ENCODE peak calls at places on chromosomes 16 and 17, in nine cellular contexts. One of them, this sample, is unnamed.

GRCh38 chr16:54286330-54287017 is at the start of gene IRX3:
- DNase-seq in K562: no peak
- DNase-seq in HTR-8/SVneo: peak
- DNase-seq in progenitor cell of endocrine pancreas: peak
- DNase-seq in A549: peak
- DNase-seq in GM03348: peak
- DNase-seq in GM06990: no peak
- DNase-seq in esophagus squamous epithelium: no peak
- DNase-seq in H1: peak
- DNase-seq in this sample: peak

GRCh38 chr16:77298638-77299360 is 99.6 kb downstream of the SYCE1L start:
- DNase-seq in HTR-8/SVneo: peak
- DNase-seq in H1: no peak
- DNase-seq in GM03348: peak
- DNase-seq in progenitor cell of endocrine pancreas: no peak
- DNase-seq in esophagus squamous epithelium: no peak
- DNase-seq in A549: peak
- DNase-seq in GM06990: no peak
- DNase-seq in K562: no peak
- DNase-seq in this sample: no peak

GRCh38 chr16:54281535-54282201 is 4.9 kb downstream of the IRX3 start:
- DNase-seq in GM06990: no peak
- DNase-seq in HTR-8/SVneo: no peak
- DNase-seq in GM03348: no peak
- DNase-seq in H1: no peak
- DNase-seq in progenitor cell of endocrine pancreas: peak
- DNase-seq in A549: no peak
- DNase-seq in K562: no peak
- DNase-seq in esophagus squamous epithelium: no peak
- DNase-seq in this sample: no peak

GRCh38 chr17:61770043-61770442 is 93.3 kb downstream of the BRIP1 start:
- DNase-seq in progenitor cell of endocrine pancreas: no peak
- DNase-seq in A549: no peak
- DNase-seq in GM03348: no peak
- DNase-seq in GM06990: no peak
- DNase-seq in esophagus squamous epithelium: no peak
- DNase-seq in H1: no peak
- DNase-seq in K562: no peak
- DNase-seq in HTR-8/SVneo: peak
- DNase-seq in this sample: no peak

GRCh38 chr16:28317040-28317880 is 24.9 kb downstream of the SBK1 start:
- DNase-seq in esophagus squamous epithelium: no peak
- DNase-seq in progenitor cell of endocrine pancreas: peak
- DNase-seq in GM03348: peak
- DNase-seq in HTR-8/SVneo: peak
- DNase-seq in K562: peak
- DNase-seq in H1: no peak
- DNase-seq in GM06990: no peak
- DNase-seq in A549: peak
- DNase-seq in this sample: peak

GRCh38 chr16:58658796-58659211 is 25.8 kb downstream of the SLC38A7 start:
- DNase-seq in GM03348: no peak
- DNase-seq in A549: no peak
- DNase-seq in GM06990: no peak
- DNase-seq in H1: no peak
- DNase-seq in HTR-8/SVneo: no peak
- DNase-seq in esophagus squamous epithelium: no peak
- DNase-seq in K562: peak
- DNase-seq in progenitor cell of endocrine pancreas: no peak
- DNase-seq in this sample: no peak

GRCh38 chr17:33750943-33751701 is 458.0 kb upstream of the ASIC2 start:
- DNase-seq in H1: peak
- DNase-seq in A549: peak
- DNase-seq in GM03348: peak
- DNase-seq in HTR-8/SVneo: peak
- DNase-seq in GM06990: peak
- DNase-seq in progenitor cell of endocrine pancreas: peak
- DNase-seq in K562: peak
- DNase-seq in esophagus squamous epithelium: no peak
- DNase-seq in this sample: peak

GRCh38 chr17:11366451-11366850 is 125.4 kb downstream of the SHISA6 start:
- DNase-seq in GM03348: no peak
- DNase-seq in GM06990: no peak
- DNase-seq in H1: no peak
- DNase-seq in HTR-8/SVneo: no peak
- DNase-seq in A549: no peak
- DNase-seq in K562: no peak
- DNase-seq in progenitor cell of endocrine pancreas: no peak
- DNase-seq in esophagus squamous epithelium: no peak
- DNase-seq in this sample: no peak

GRCh38 chr17:58811301-58811700 is 55.6 kb downstream of the PPM1E start:
- DNase-seq in progenitor cell of endocrine pancreas: no peak
- DNase-seq in GM06990: no peak
- DNase-seq in K562: no peak
- DNase-seq in HTR-8/SVneo: no peak
- DNase-seq in esophagus squamous epithelium: no peak
- DNase-seq in GM03348: no peak
- DNase-seq in A549: no peak
- DNase-seq in H1: no peak
- DNase-seq in this sample: no peak

GRCh38 chr16:49463529-49463928 is 89.9 kb downstream of the C16orf78 start:
- DNase-seq in HTR-8/SVneo: no peak
- DNase-seq in H1: no peak
- DNase-seq in GM03348: no peak
- DNase-seq in GM06990: peak
- DNase-seq in K562: no peak
- DNase-seq in progenitor cell of endocrine pancreas: no peak
- DNase-seq in A549: no peak
- DNase-seq in esophagus squamous epithelium: no peak
- DNase-seq in this sample: no peak

GRCh38 chr16:47018223-47018891 is 44.9 kb upstream of the DNAJA2 start:
- DNase-seq in HTR-8/SVneo: peak
- DNase-seq in GM06990: peak
- DNase-seq in progenitor cell of endocrine pancreas: peak
- DNase-seq in GM03348: no peak
- DNase-seq in H1: no peak
- DNase-seq in A549: peak
- DNase-seq in K562: peak
- DNase-seq in esophagus squamous epithelium: no peak
- DNase-seq in this sample: peak

GRCh38 chr17:58153046-58153445 is 4.9 kb downstream of the OR4D1 start:
- DNase-seq in K562: no peak
- DNase-seq in GM06990: no peak
- DNase-seq in esophagus squamous epithelium: no peak
- DNase-seq in progenitor cell of endocrine pancreas: no peak
- DNase-seq in H1: no peak
- DNase-seq in GM03348: no peak
- DNase-seq in HTR-8/SVneo: no peak
- DNase-seq in A549: no peak
- DNase-seq in this sample: no peak

GRCh38 chr17:3988297-3989120 is 24.3 kb upstream of the ATP2A3 start:
- DNase-seq in H1: no peak
- DNase-seq in HTR-8/SVneo: no peak
- DNase-seq in GM06990: no peak
- DNase-seq in A549: no peak
- DNase-seq in esophagus squamous epithelium: no peak
- DNase-seq in K562: no peak
- DNase-seq in progenitor cell of endocrine pancreas: no peak
- DNase-seq in GM03348: no peak
- DNase-seq in this sample: no peak

GRCh38 chr17:81918762-81919545 is 978 bp upstream of the SIRT7 start:
- DNase-seq in progenitor cell of endocrine pancreas: no peak
- DNase-seq in HTR-8/SVneo: no peak
- DNase-seq in GM03348: no peak
- DNase-seq in esophagus squamous epithelium: no peak
- DNase-seq in A549: no peak
- DNase-seq in GM06990: no peak
- DNase-seq in H1: no peak
- DNase-seq in K562: peak
- DNase-seq in this sample: no peak

GRCh38 chr16:55508941-55509920 is at the start of gene LPCAT2:
- DNase-seq in GM06990: peak
- DNase-seq in H1: peak
- DNase-seq in HTR-8/SVneo: peak
- DNase-seq in esophagus squamous epithelium: no peak
- DNase-seq in K562: peak
- DNase-seq in A549: peak
- DNase-seq in GM03348: peak
- DNase-seq in progenitor cell of endocrine pancreas: peak
- DNase-seq in this sample: peak

GRCh38 chr16:58249388-58249779 is 45.4 kb downstream of the PRSS54 start:
- DNase-seq in esophagus squamous epithelium: no peak
- DNase-seq in progenitor cell of endocrine pancreas: no peak
- DNase-seq in GM06990: no peak
- DNase-seq in A549: no peak
- DNase-seq in H1: no peak
- DNase-seq in GM03348: peak
- DNase-seq in K562: no peak
- DNase-seq in HTR-8/SVneo: no peak
- DNase-seq in this sample: no peak

GRCh38 chr17:62793919-62794665 is 14.0 kb downstream of the MARCHF10 start:
- DNase-seq in HTR-8/SVneo: no peak
- DNase-seq in H1: no peak
- DNase-seq in esophagus squamous epithelium: no peak
- DNase-seq in progenitor cell of endocrine pancreas: no peak
- DNase-seq in GM03348: no peak
- DNase-seq in GM06990: no peak
- DNase-seq in A549: no peak
- DNase-seq in K562: no peak
- DNase-seq in this sample: no peak

GRCh38 chr16:22055881-22056280 is 36.5 kb upstream of the VWA3A start:
- DNase-seq in H1: no peak
- DNase-seq in esophagus squamous epithelium: no peak
- DNase-seq in K562: peak
- DNase-seq in GM03348: no peak
- DNase-seq in GM06990: no peak
- DNase-seq in A549: no peak
- DNase-seq in HTR-8/SVneo: no peak
- DNase-seq in progenitor cell of endocrine pancreas: no peak
- DNase-seq in this sample: peak

GRCh38 chr16:85528528-85529387 is 84.4 kb upstream of the GSE1 start:
- DNase-seq in K562: peak
- DNase-seq in GM06990: peak
- DNase-seq in progenitor cell of endocrine pancreas: no peak
- DNase-seq in esophagus squamous epithelium: no peak
- DNase-seq in HTR-8/SVneo: no peak
- DNase-seq in A549: peak
- DNase-seq in H1: no peak
- DNase-seq in GM03348: peak
- DNase-seq in this sample: peak

GRCh38 chr16:9489823-9490467 is 398.5 kb downstream of the HAPSTR1 start:
- DNase-seq in esophagus squamous epithelium: no peak
- DNase-seq in GM06990: no peak
- DNase-seq in K562: no peak
- DNase-seq in HTR-8/SVneo: no peak
- DNase-seq in A549: peak
- DNase-seq in GM03348: no peak
- DNase-seq in progenitor cell of endocrine pancreas: no peak
- DNase-seq in H1: no peak
- DNase-seq in this sample: no peak

GRCh38 chr17:44969144-44969780 is 1.2 kb upstream of the C1QL1 start:
- DNase-seq in progenitor cell of endocrine pancreas: no peak
- DNase-seq in K562: no peak
- DNase-seq in H1: no peak
- DNase-seq in esophagus squamous epithelium: no peak
- DNase-seq in A549: no peak
- DNase-seq in HTR-8/SVneo: no peak
- DNase-seq in GM03348: no peak
- DNase-seq in GM06990: no peak
- DNase-seq in this sample: no peak

GRCh38 chr17:29107933-29108805 is 65.2 kb downstream of the PIPOX start:
- DNase-seq in GM06990: no peak
- DNase-seq in progenitor cell of endocrine pancreas: no peak
- DNase-seq in esophagus squamous epithelium: no peak
- DNase-seq in H1: no peak
- DNase-seq in HTR-8/SVneo: no peak
- DNase-seq in GM03348: no peak
- DNase-seq in K562: no peak
- DNase-seq in A549: peak
- DNase-seq in this sample: no peak

GRCh38 chr17:7644768-7645167 is 6.0 kb upstream of the ATP1B2 start:
- DNase-seq in A549: no peak
- DNase-seq in progenitor cell of endocrine pancreas: no peak
- DNase-seq in GM06990: no peak
- DNase-seq in H1: no peak
- DNase-seq in HTR-8/SVneo: no peak
- DNase-seq in esophagus squamous epithelium: no peak
- DNase-seq in GM03348: no peak
- DNase-seq in K562: no peak
- DNase-seq in this sample: no peak

GRCh38 chr16:30902070-30902972 is 5.9 kb downstream of the CTF1 start:
- DNase-seq in HTR-8/SVneo: no peak
- DNase-seq in K562: peak
- DNase-seq in GM03348: peak
- DNase-seq in GM06990: peak
- DNase-seq in esophagus squamous epithelium: no peak
- DNase-seq in H1: no peak
- DNase-seq in progenitor cell of endocrine pancreas: peak
- DNase-seq in A549: peak
- DNase-seq in this sample: peak

This sample was measured in HEK293T.